ENCODE peak calls at places on chromosomes 16 and 17, in four cellular contexts. V is stimulated activated CD4-positive, alpha-beta T cell treated with anti-CD3 and anti-CD28 coated beads, Interleukin-12 subunit alpha, Interleukin-12 subunit beta, amount 100 ng/mL, for 24 hours; A is activated CD4-positive, alpha-beta T cell treated with anti-CD3 and anti-CD28 coated beads, Interleukin-2, amount 10 ng/mL, durations not matched to agents 7 days and 5 days; X is Calu3. W is an unnamed sample.

GRCh38 chr17:82668631-82669099 is 20.4 kb upstream of the WDR45B start:
- DNase-seq in V (peak; percentile 23), X (peak; percentile 78), A (peak; percentile 43), W (no peak)

GRCh38 chr17:18321309-18321708 is 6.2 kb downstream of the SMCR8 start:
- DNase-seq in X (no peak), A (no peak), V (no peak), W (no peak)

GRCh38 chr17:28511858-28512461 is 5.8 kb downstream of the FOXN1 start:
- DNase-seq in A (no peak), V (no peak), X (no peak), W (no peak)

GRCh38 chr17:2337811-2338657 is 733 bp downstream of the SGSM2 start:
- DNase-seq in X (peak; percentile 69), V (peak; percentile 16), A (peak; percentile 57), W (no peak)

GRCh38 chr17:45733781-45734180 is 50.3 kb upstream of the CRHR1 start:
- DNase-seq in A (no peak), X (no peak), V (no peak), W (no peak)

GRCh38 chr17:31508310-31509094 is 117.0 kb downstream of the RAB11FIP4 start:
- DNase-seq in A (peak; percentile 88), V (no peak), X (no peak), W (peak; percentile 74)

GRCh38 chr16:62190426-62190825 is 154.2 kb upstream of the CDH8 start:
- DNase-seq in X (no peak), A (no peak), V (no peak), W (peak; percentile 4)

GRCh38 chr16:3999890-4000325 is 116.3 kb downstream of the ADCY9 start:
- DNase-seq in V (no peak), X (no peak), A (peak; percentile 15), W (peak; percentile 72)

GRCh38 chr17:76196675-76197074 is 43.6 kb downstream of the RNF157 start:
- DNase-seq in A (no peak), X (no peak), V (no peak), W (no peak)

GRCh38 chr17:40061532-40062038 is 1.2 kb upstream of the THRA start:
- DNase-seq in A (no peak), X (no peak), V (no peak), W (no peak)

GRCh38 chr17:75738218-75738802 is 17.1 kb downstream of the ITGB4 start:
- DNase-seq in X (no peak), V (no peak), A (no peak), W (no peak)

GRCh38 chr17:50181155-50181554 is 15.3 kb downstream of the SGCA start:
- DNase-seq in A (no peak), V (no peak), X (no peak), W (no peak)

GRCh38 chr17:18250259-18250658 is 8.3 kb downstream of the FLII start:
- DNase-seq in A (no peak), V (no peak), X (no peak), W (no peak)

GRCh38 chr17:66842505-66842904 is 7.6 kb downstream of the CACNG5 start:
- DNase-seq in A (no peak), X (no peak), V (no peak), W (no peak)

GRCh38 chr17:39975801-39976200 is 4.8 kb upstream of the PSMD3 start:
- DNase-seq in A (no peak), V (no peak), X (no peak), W (no peak)

GRCh38 chr16:87382023-87382785 is 1.4 kb downstream of the FBXO31 start:
- DNase-seq in X (no peak), V (no peak), A (no peak), W (no peak)

GRCh38 chr16:89291355-89291754 is 73.9 kb downstream of the ZNF778 start:
- DNase-seq in A (no peak), V (no peak), X (no peak), W (no peak)